ENCODE peak calls at places on chromosomes 5 and 9, in five cellular contexts. H, C, F, Y and K are unnamed samples.

GRCh38 chr9:128729766-128730517 is 6.0 kb upstream of the ZDHHC12 start:
- DNase-seq in H (no peak), C (no peak), F (no peak), Y (no peak), K (no peak)

GRCh38 chr5:164277720-164278119 is 772.3 kb downstream of the MAT2B start:
- DNase-seq in H (no peak), C (no peak), F (no peak), Y (peak), K (peak)

GRCh38 chr9:70093944-70094343 is 50.3 kb downstream of the MAMDC2 start:
- DNase-seq in H (no peak), C (no peak), F (no peak), Y (no peak), K (no peak)

GRCh38 chr5:124410539-124410938 is 335.9 kb downstream of the ZNF608 start:
- DNase-seq in H (no peak), C (no peak), F (no peak), Y (no peak), K (no peak)

GRCh38 chr5:53100606-53101005 is 9.0 kb downstream of the MOCS2 start:
- DNase-seq in H (no peak), C (no peak), F (no peak), Y (peak), K (peak)

GRCh38 chr5:65203746-65204145 is 278.0 kb downstream of the ADAMTS6 start:
- DNase-seq in H (no peak), C (no peak), F (no peak), Y (peak), K (peak)

GRCh38 chr5:139293199-139293503 is 389 bp upstream of the MATR3 start:
- DNase-seq in H (no peak), C (no peak), F (no peak), Y (no peak), K (no peak)

GRCh38 chr5:122896598-122897282 is 51.3 kb downstream of the SNX24 start:
- DNase-seq in H (no peak), C (no peak), F (no peak), Y (peak), K (peak)

GRCh38 chr9:75893096-75893495 is 2.6 kb downstream of the PCSK5 start:
- DNase-seq in H (no peak), C (no peak), F (no peak), Y (peak), K (peak)

GRCh38 chr5:40033411-40033810 is 608.6 kb upstream of the DAB2 start:
- DNase-seq in H (no peak), C (no peak), F (no peak), Y (no peak), K (no peak)

GRCh38 chr5:32090026-32090754 is 83.9 kb downstream of the GOLPH3 start:
- DNase-seq in H (no peak), C (no peak), F (no peak), Y (no peak), K (no peak)

GRCh38 chr9:120386390-120387131 is 193.4 kb downstream of the CDK5RAP2 start:
- DNase-seq in H (peak), C (no peak), F (no peak), Y (peak), K (no peak)

GRCh38 chr9:128286435-128286834 is 10.4 kb downstream of the SWI5 start:
- DNase-seq in H (no peak), C (no peak), F (no peak), Y (peak), K (no peak)

GRCh38 chr5:76785493-76785892 is 33.3 kb upstream of the F2RL1 start:
- DNase-seq in H (no peak), C (no peak), F (no peak), Y (peak), K (peak)

GRCh38 chr5:88785396-88786216 is 97.4 kb downstream of the MEF2C start:
- DNase-seq in H (no peak), C (no peak), F (no peak), Y (peak), K (peak)

GRCh38 chr5:12016149-12016740 is 112.0 kb upstream of the CTNND2 start:
- DNase-seq in H (no peak), C (no peak), F (no peak), Y (no peak), K (peak)

GRCh38 chr9:4262735-4263141 is 37.1 kb downstream of the GLIS3 start:
- DNase-seq in H (no peak), C (no peak), F (no peak), Y (peak), K (peak)

GRCh38 chr5:132775439-132776076 is 1.5 kb downstream of the SEPTIN8 start:
- DNase-seq in H (no peak), C (no peak), F (no peak), Y (no peak), K (peak)

GRCh38 chr5:166716856-166717492 is 1574.5 kb upstream of the WWC1 start:
- DNase-seq in H (no peak), C (no peak), F (no peak), Y (no peak), K (no peak)

GRCh38 chr5:36696059-36696673 is 89.8 kb downstream of the SLC1A3 start:
- DNase-seq in H (peak), C (peak), F (peak), Y (peak), K (peak)

GRCh38 chr5:78689893-78690592 is 41.5 kb upstream of the LHFPL2 start:
- DNase-seq in H (no peak), C (no peak), F (no peak), Y (no peak), K (no peak)

GRCh38 chr5:132487841-132488555 is 2.6 kb downstream of the IRF1 start:
- DNase-seq in H (no peak), C (no peak), F (peak), Y (no peak), K (no peak)

GRCh38 chr5:1409386-1410110 is 35.7 kb downstream of the SLC6A3 start:
- DNase-seq in H (peak), C (peak), F (no peak), Y (no peak), K (peak)

GRCh38 chr5:7745882-7746735 is 104.8 kb downstream of the CFAP90 start:
- DNase-seq in H (peak), C (peak), F (no peak), Y (peak), K (peak)

GRCh38 chr5:124706729-124707361 is 39.6 kb downstream of the ZNF608 start:
- DNase-seq in H (peak), C (no peak), F (no peak), Y (peak), K (no peak)

GRCh38 chr5:113147088-113147487 is 170.5 kb downstream of the DCP2 start:
- DNase-seq in H (no peak), C (no peak), F (no peak), Y (peak), K (peak)

GRCh38 chr5:115457574-115457973 is 87.0 kb downstream of the FEM1C start:
- DNase-seq in H (no peak), C (no peak), F (no peak), Y (no peak), K (no peak)

GRCh38 chr9:127783111-127783621 is 2.7 kb upstream of the CDK9 start:
- DNase-seq in H (no peak), C (peak), F (peak), Y (no peak), K (no peak)

GRCh38 chr9:5453673-5454072 is 3.3 kb downstream of the CD274 start:
- DNase-seq in H (no peak), C (no peak), F (no peak), Y (no peak), K (no peak)

GRCh38 chr5:80608730-80609129 is 38.6 kb upstream of the ANKRD34B start:
- DNase-seq in H (no peak), C (no peak), F (no peak), Y (peak), K (no peak)

GRCh38 chr9:105647595-105648349 is 14.5 kb upstream of the TAL2 start:
- DNase-seq in H (no peak), C (no peak), F (no peak), Y (no peak), K (peak)
- H3K4me3 ChIP-seq in H (no peak), C (no peak), F (no peak), Y (no peak), K (no peak)

GRCh38 chr5:160119142-160119904 is at the start of gene PWWP2A:
- DNase-seq in H (peak), C (peak), F (peak), Y (peak), K (peak)
- TF ChIP-seq CTCF in H (peak), C (peak), F (no peak), Y (no peak), K (no peak)

GRCh38 chr5:150085191-150085912 is 1.0 kb downstream of the CSF1R start:
- DNase-seq in H (no peak), C (no peak), F (peak), Y (no peak), K (no peak)
- H3K4me3 ChIP-seq in H (no peak), C (peak), F (no peak), Y (no peak), K (no peak)

GRCh38 chr9:94921656-94922055 is 195.2 kb downstream of the AOPEP start:
- DNase-seq in H (no peak), C (no peak), F (no peak), Y (no peak), K (no peak)
- TF ChIP-seq CTCF in H (no peak), C (no peak), F (no peak), Y (no peak), K (no peak)

GRCh38 chr5:159385994-159386711 is 55.9 kb upstream of the IL12B start:
- DNase-seq in H (no peak), C (no peak), F (no peak), Y (no peak), K (no peak)

GRCh38 chr5:159385529-159385928 is 55.2 kb upstream of the IL12B start:
- DNase-seq in H (no peak), C (no peak), F (no peak), Y (no peak), K (no peak)
- H3K4me3 ChIP-seq in H (no peak), C (no peak), F (no peak), Y (no peak), K (no peak)

GRCh38 chr5:60960591-60960990 is 15.6 kb downstream of the NDUFAF2 start:
- DNase-seq in H (no peak), C (no peak), F (no peak), Y (peak), K (peak)
- TF ChIP-seq CTCF in H (peak), C (peak), F (peak), Y (peak), K (peak)

GRCh38 chr5:118863345-118863744 is 125.0 kb downstream of the DTWD2 start:
- DNase-seq in H (no peak), C (no peak), F (no peak), Y (peak), K (peak)

GRCh38 chr5:118857700-118858099 is 130.6 kb downstream of the DTWD2 start:
- DNase-seq in H (no peak), C (no peak), F (no peak), Y (peak), K (peak)

GRCh38 chr5:118862596-118862995 is 125.8 kb downstream of the DTWD2 start:
- DNase-seq in H (no peak), C (no peak), F (no peak), Y (peak), K (peak)
- H3K4me3 ChIP-seq in H (no peak), C (no peak), F (no peak), Y (no peak), K (no peak)